ENCODE peak calls at places on chromosomes 16 and 17, in five cellular contexts. One of them, this sample, is unnamed.

GRCh38 chr17:61862105-61862574 is 1.2 kb downstream of the BRIP1 start:
- DNase-seq in ascending aorta: no peak
- DNase-seq in stimulated activated effector memory CD8-positive, alpha-beta T cell treated with anti-CD3 and anti-CD28 coated beads, Interleukin-12 subunit alpha, Interleukin-12 subunit beta, amount 100 ng/mL, for 72 hours: no peak
- DNase-seq in NCI-H1694 treated with DMSO at 0.1 percent for 48 hours: no peak
- DNase-seq in RCC 7860: peak
- DNase-seq in this sample: no peak

GRCh38 chr17:81223758-81224122 is 975 bp upstream of the CEP131 start:
- DNase-seq in NCI-H1694 treated with DMSO at 0.1 percent for 48 hours: no peak
- DNase-seq in stimulated activated effector memory CD8-positive, alpha-beta T cell treated with anti-CD3 and anti-CD28 coated beads, Interleukin-12 subunit alpha, Interleukin-12 subunit beta, amount 100 ng/mL, for 72 hours: no peak
- DNase-seq in ascending aorta: no peak
- DNase-seq in RCC 7860: no peak
- DNase-seq in this sample: peak

GRCh38 chr16:15672514-15673167 is 22.6 kb downstream of the NDE1 start:
- DNase-seq in RCC 7860: peak
- DNase-seq in ascending aorta: peak
- DNase-seq in NCI-H1694 treated with DMSO at 0.1 percent for 48 hours: peak
- DNase-seq in stimulated activated effector memory CD8-positive, alpha-beta T cell treated with anti-CD3 and anti-CD28 coated beads, Interleukin-12 subunit alpha, Interleukin-12 subunit beta, amount 100 ng/mL, for 72 hours: no peak
- DNase-seq in this sample: peak

GRCh38 chr17:81241648-81242420 is 2.7 kb downstream of the NDUFAF8 start:
- DNase-seq in NCI-H1694 treated with DMSO at 0.1 percent for 48 hours: peak
- DNase-seq in stimulated activated effector memory CD8-positive, alpha-beta T cell treated with anti-CD3 and anti-CD28 coated beads, Interleukin-12 subunit alpha, Interleukin-12 subunit beta, amount 100 ng/mL, for 72 hours: peak
- DNase-seq in RCC 7860: no peak
- DNase-seq in ascending aorta: no peak
- DNase-seq in this sample: peak

GRCh38 chr17:76078859-76079576 is at the start of gene ZACN:
- DNase-seq in ascending aorta: no peak
- DNase-seq in stimulated activated effector memory CD8-positive, alpha-beta T cell treated with anti-CD3 and anti-CD28 coated beads, Interleukin-12 subunit alpha, Interleukin-12 subunit beta, amount 100 ng/mL, for 72 hours: no peak
- DNase-seq in RCC 7860: no peak
- DNase-seq in NCI-H1694 treated with DMSO at 0.1 percent for 48 hours: no peak
- DNase-seq in this sample: no peak

GRCh38 chr17:6471531-6472465 is 27.5 kb downstream of the PIMREG start:
- DNase-seq in NCI-H1694 treated with DMSO at 0.1 percent for 48 hours: no peak
- DNase-seq in ascending aorta: no peak
- DNase-seq in stimulated activated effector memory CD8-positive, alpha-beta T cell treated with anti-CD3 and anti-CD28 coated beads, Interleukin-12 subunit alpha, Interleukin-12 subunit beta, amount 100 ng/mL, for 72 hours: no peak
- DNase-seq in RCC 7860: peak
- DNase-seq in this sample: peak

GRCh38 chr16:89596957-89597644 is 16.3 kb upstream of the DPEP1 start:
- DNase-seq in ascending aorta: no peak
- DNase-seq in NCI-H1694 treated with DMSO at 0.1 percent for 48 hours: no peak
- DNase-seq in stimulated activated effector memory CD8-positive, alpha-beta T cell treated with anti-CD3 and anti-CD28 coated beads, Interleukin-12 subunit alpha, Interleukin-12 subunit beta, amount 100 ng/mL, for 72 hours: no peak
- DNase-seq in RCC 7860: no peak
- DNase-seq in this sample: no peak

GRCh38 chr16:30533748-30534367 is 800 bp downstream of the ZNF747 start:
- DNase-seq in ascending aorta: no peak
- DNase-seq in RCC 7860: no peak
- DNase-seq in NCI-H1694 treated with DMSO at 0.1 percent for 48 hours: no peak
- DNase-seq in stimulated activated effector memory CD8-positive, alpha-beta T cell treated with anti-CD3 and anti-CD28 coated beads, Interleukin-12 subunit alpha, Interleukin-12 subunit beta, amount 100 ng/mL, for 72 hours: no peak
- DNase-seq in this sample: no peak

GRCh38 chr16:48450367-48450766 is 65.2 kb upstream of the SIAH1 start:
- DNase-seq in stimulated activated effector memory CD8-positive, alpha-beta T cell treated with anti-CD3 and anti-CD28 coated beads, Interleukin-12 subunit alpha, Interleukin-12 subunit beta, amount 100 ng/mL, for 72 hours: no peak
- DNase-seq in RCC 7860: no peak
- DNase-seq in ascending aorta: no peak
- DNase-seq in NCI-H1694 treated with DMSO at 0.1 percent for 48 hours: no peak
- DNase-seq in this sample: no peak

GRCh38 chr17:5297245-5297644 is 15.2 kb downstream of the RABEP1 start:
- DNase-seq in stimulated activated effector memory CD8-positive, alpha-beta T cell treated with anti-CD3 and anti-CD28 coated beads, Interleukin-12 subunit alpha, Interleukin-12 subunit beta, amount 100 ng/mL, for 72 hours: no peak
- DNase-seq in NCI-H1694 treated with DMSO at 0.1 percent for 48 hours: no peak
- DNase-seq in ascending aorta: no peak
- DNase-seq in RCC 7860: no peak
- DNase-seq in this sample: no peak

GRCh38 chr17:76716834-76717205 is 6.1 kb upstream of the MXRA7 start:
- DNase-seq in stimulated activated effector memory CD8-positive, alpha-beta T cell treated with anti-CD3 and anti-CD28 coated beads, Interleukin-12 subunit alpha, Interleukin-12 subunit beta, amount 100 ng/mL, for 72 hours: no peak
- DNase-seq in NCI-H1694 treated with DMSO at 0.1 percent for 48 hours: no peak
- DNase-seq in ascending aorta: no peak
- DNase-seq in RCC 7860: peak
- DNase-seq in this sample: no peak

GRCh38 chr17:49130891-49131290 is 1.7 kb upstream of the B4GALNT2 start:
- DNase-seq in RCC 7860: no peak
- DNase-seq in stimulated activated effector memory CD8-positive, alpha-beta T cell treated with anti-CD3 and anti-CD28 coated beads, Interleukin-12 subunit alpha, Interleukin-12 subunit beta, amount 100 ng/mL, for 72 hours: no peak
- DNase-seq in ascending aorta: no peak
- DNase-seq in NCI-H1694 treated with DMSO at 0.1 percent for 48 hours: no peak
- DNase-seq in this sample: no peak

GRCh38 chr17:10547351-10547750 is 2.1 kb downstream of the MYH2 start:
- DNase-seq in ascending aorta: no peak
- DNase-seq in stimulated activated effector memory CD8-positive, alpha-beta T cell treated with anti-CD3 and anti-CD28 coated beads, Interleukin-12 subunit alpha, Interleukin-12 subunit beta, amount 100 ng/mL, for 72 hours: no peak
- DNase-seq in NCI-H1694 treated with DMSO at 0.1 percent for 48 hours: no peak
- DNase-seq in RCC 7860: no peak
- DNase-seq in this sample: no peak

GRCh38 chr17:41627316-41628072 is 3.1 kb upstream of the KRT17 start:
- DNase-seq in stimulated activated effector memory CD8-positive, alpha-beta T cell treated with anti-CD3 and anti-CD28 coated beads, Interleukin-12 subunit alpha, Interleukin-12 subunit beta, amount 100 ng/mL, for 72 hours: no peak
- DNase-seq in NCI-H1694 treated with DMSO at 0.1 percent for 48 hours: no peak
- DNase-seq in ascending aorta: no peak
- DNase-seq in RCC 7860: no peak
- DNase-seq in this sample: no peak

GRCh38 chr16:67833035-67833417 is 9.1 kb upstream of the THAP11 start:
- DNase-seq in stimulated activated effector memory CD8-positive, alpha-beta T cell treated with anti-CD3 and anti-CD28 coated beads, Interleukin-12 subunit alpha, Interleukin-12 subunit beta, amount 100 ng/mL, for 72 hours: no peak
- DNase-seq in ascending aorta: no peak
- DNase-seq in NCI-H1694 treated with DMSO at 0.1 percent for 48 hours: no peak
- DNase-seq in RCC 7860: peak
- DNase-seq in this sample: no peak

GRCh38 chr16:1534021-1535020 is 855 bp downstream of the TMEM204 start:
- DNase-seq in RCC 7860: no peak
- DNase-seq in stimulated activated effector memory CD8-positive, alpha-beta T cell treated with anti-CD3 and anti-CD28 coated beads, Interleukin-12 subunit alpha, Interleukin-12 subunit beta, amount 100 ng/mL, for 72 hours: no peak
- DNase-seq in ascending aorta: no peak
- DNase-seq in NCI-H1694 treated with DMSO at 0.1 percent for 48 hours: no peak
- DNase-seq in this sample: no peak

This sample was measured in G401.